ENCODE peak calls at places on chromosomes 7 and 10, in seven cellular contexts. B is A172, O is left cardiac atrium, Q is transverse colon, X is HEK293T, V is HFFc6, W is HCT116. C is an unnamed sample.

GRCh38 chr10:125113661-125114388 is 46.5 kb downstream of the CTBP2 start:
- DNase-seq in B (no peak), V (peak), O (no peak), Q (no peak), X (no peak), W (no peak), C (no peak)

GRCh38 chr7:123747089-123747488 is 1.7 kb downstream of the WASL start:
- DNase-seq in O (no peak), W (no peak), V (no peak), Q (no peak), B (no peak), X (no peak), C (no peak)

GRCh38 chr10:51832652-51833383 is 133.4 kb upstream of the CSTF2T start:
- DNase-seq in O (no peak), X (no peak), V (peak), W (peak), Q (no peak), B (peak), C (no peak)

GRCh38 chr10:128419466-128420019 is 293.3 kb upstream of the MKI67 start:
- DNase-seq in V (no peak), X (no peak), O (no peak), Q (no peak), B (no peak), W (no peak), C (no peak)

GRCh38 chr10:132862485-132863420 is 76.8 kb upstream of the NKX6-2 start:
- DNase-seq in B (no peak), O (no peak), V (no peak), W (no peak), X (no peak), Q (peak), C (no peak)

GRCh38 chr7:29604702-29605101 is 41.1 kb downstream of the PRR15 start:
- DNase-seq in W (no peak), Q (no peak), X (no peak), B (no peak), V (no peak), O (no peak), C (no peak)

GRCh38 chr7:42096681-42097637 is 140.1 kb downstream of the GLI3 start:
- DNase-seq in X (no peak), B (no peak), V (peak), W (no peak), Q (no peak), O (peak), C (no peak)

GRCh38 chr10:73416571-73416970 is 2.7 kb upstream of the ANXA7 start:
- DNase-seq in X (no peak), O (no peak), W (no peak), Q (no peak), V (no peak), B (no peak), C (no peak)

GRCh38 chr10:123021517-123021916 is 12.7 kb downstream of the ACADSB start:
- DNase-seq in O (no peak), V (peak), B (no peak), X (no peak), Q (no peak), W (peak), C (no peak)

GRCh38 chr7:151754142-151754590 is 122.7 kb downstream of the PRKAG2 start:
- DNase-seq in X (peak), Q (peak), B (peak), V (peak), W (peak), O (peak), C (peak)

GRCh38 chr7:100673942-100674431 is 447 bp downstream of the GNB2 start:
- DNase-seq in B (peak), O (peak), Q (peak), X (no peak), V (no peak), W (no peak), C (no peak)

GRCh38 chr7:19351756-19352155 is 206.5 kb upstream of the FERD3L start:
- DNase-seq in Q (no peak), X (no peak), B (no peak), W (no peak), V (no peak), O (no peak), C (no peak)

GRCh38 chr7:154842608-154843007 is 160.3 kb downstream of the PAXIP1 start:
- DNase-seq in V (no peak), Q (no peak), W (no peak), B (no peak), O (no peak), X (no peak), C (no peak)

GRCh38 chr10:99172130-99172738 is 63.4 kb downstream of the HPSE2 start:
- DNase-seq in X (peak), O (no peak), V (peak), W (peak), Q (peak), B (peak), C (peak)

GRCh38 chr7:14858410-14858809 is 44.1 kb downstream of the DGKB start:
- DNase-seq in Q (no peak), X (no peak), V (no peak), B (no peak), W (no peak), O (no peak), C (no peak)

GRCh38 chr10:110553905-110554304 is 13.6 kb upstream of the SMC3 start:
- DNase-seq in Q (no peak), X (no peak), B (no peak), O (no peak), V (no peak), W (no peak), C (no peak)

GRCh38 chr10:33743429-33743857 is 409.0 kb upstream of the NRP1 start:
- DNase-seq in O (no peak), X (no peak), Q (peak), W (no peak), B (no peak), V (no peak), C (no peak)

GRCh38 chr10:132611026-132611910 is 73.7 kb downstream of the INPP5A start:
- DNase-seq in Q (no peak), W (no peak), O (no peak), V (no peak), B (no peak), X (no peak), C (no peak)

GRCh38 chr7:140586517-140586916 is 54.1 kb downstream of the DENND2A start:
- DNase-seq in Q (no peak), B (no peak), X (no peak), O (no peak), V (no peak), W (no peak), C (no peak)

GRCh38 chr7:127847641-127848040 is 183.6 kb downstream of the LRRC4 start:
- DNase-seq in O (peak), X (no peak), V (no peak), B (no peak), W (no peak), Q (no peak), C (no peak)

GRCh38 chr10:3080608-3081007 is 13.3 kb downstream of the PFKP start:
- DNase-seq in Q (no peak), O (no peak), W (no peak), B (no peak), V (no peak), X (no peak), C (no peak)

GRCh38 chr10:16909271-16909767 is 92.1 kb upstream of the RSU1 start:
- DNase-seq in W (no peak), Q (no peak), V (peak), X (no peak), B (peak), O (no peak), C (no peak)

GRCh38 chr7:40918701-40919271 is 784.0 kb downstream of the SUGCT start:
- DNase-seq in X (no peak), V (peak), O (no peak), Q (no peak), B (peak), W (no peak), C (peak)

GRCh38 chr10:132447446-132448247 is 50.6 kb downstream of the PWWP2B start:
- DNase-seq in Q (peak), X (no peak), W (no peak), V (peak), B (peak), O (no peak), C (peak)

GRCh38 chr7:34491899-34492298 is 166.1 kb upstream of the NPSR1 start:
- DNase-seq in X (no peak), O (no peak), Q (no peak), V (no peak), W (no peak), B (no peak), C (no peak)

GRCh38 chr10:44364566-44364965 is 20.3 kb downstream of the CXCL12 start:
- DNase-seq in Q (no peak), X (no peak), V (no peak), B (no peak), O (peak), W (no peak), C (no peak)

GRCh38 chr7:43721193-43721806 is 8.0 kb downstream of the COA1 start:
- DNase-seq in W (no peak), V (peak), Q (no peak), O (no peak), B (peak), X (no peak), C (no peak)

GRCh38 chr10:63515002-63515763 is 6.0 kb upstream of the REEP3 start:
- DNase-seq in X (no peak), W (no peak), V (peak), Q (no peak), O (no peak), B (peak), C (no peak)

GRCh38 chr10:132630666-132631347 is 93.2 kb downstream of the INPP5A start:
- DNase-seq in Q (peak), V (no peak), B (no peak), W (no peak), X (no peak), O (peak), C (no peak)

GRCh38 chr10:132382231-132382922 is 14.6 kb upstream of the PWWP2B start:
- DNase-seq in B (no peak), W (no peak), O (no peak), Q (peak), V (peak), X (no peak), C (peak)

GRCh38 chr10:69965919-69966662 is 86.6 kb upstream of the MACROH2A2 start:
- DNase-seq in Q (no peak), B (no peak), O (no peak), V (no peak), X (no peak), W (no peak), C (no peak)

GRCh38 chr10:102068216-102068615 is 3.1 kb downstream of the HPS6 start:
- DNase-seq in V (no peak), O (peak), B (no peak), Q (peak), X (no peak), W (no peak), C (no peak)

GRCh38 chr7:159200421-159200820 is 55.8 kb upstream of the VIPR2 start:
- DNase-seq in B (no peak), W (no peak), Q (no peak), O (no peak), X (no peak), V (no peak), C (no peak)

GRCh38 chr10:29689001-29689400 is 54.2 kb upstream of the SVIL start:
- DNase-seq in Q (no peak), B (peak), O (no peak), V (peak), W (peak), X (no peak), C (no peak)

GRCh38 chr7:23471090-23471859 is 984 bp upstream of the IGF2BP3 start:
- DNase-seq in Q (peak), B (peak), O (no peak), X (peak), V (peak), W (peak), C (no peak)